ENCODE peak calls at places on chromosomes 13 and 19, in ten cellular contexts. N, P, M, A, I, T, B, S, W and U are unnamed samples.

GRCh38 chr13:26589754-26590153 is 32.3 kb downstream of the WASF3 start:
- DNase-seq in N (no peak), P (peak), M (no peak), A (no peak), I (no peak), T (no peak), B (no peak), S (no peak), W (no peak), U (no peak)

GRCh38 chr13:42420304-42420703 is 148.4 kb downstream of the AKAP11 start:
- DNase-seq in N (no peak), P (no peak), M (no peak), A (no peak), I (no peak), T (no peak), B (no peak), S (no peak), W (no peak), U (no peak)

GRCh38 chr19:40458597-40458974 is 7.0 kb downstream of the BLVRB start:
- DNase-seq in N (no peak), P (no peak), M (no peak), A (no peak), I (no peak), T (no peak), B (no peak), S (no peak), W (no peak), U (no peak)

GRCh38 chr19:19774354-19775033 is 41.6 kb upstream of the ZNF14 start:
- DNase-seq in N (no peak), P (no peak), M (no peak), A (no peak), I (no peak), T (no peak), B (peak), S (no peak), W (no peak), U (no peak)

GRCh38 chr19:30314056-30314804 is 58.0 kb upstream of the ZNF536 start:
- DNase-seq in N (no peak), P (no peak), M (no peak), A (no peak), I (no peak), T (no peak), B (no peak), S (no peak), W (no peak), U (no peak)

GRCh38 chr13:48596128-48596429 is 57.6 kb upstream of the CYSLTR2 start:
- DNase-seq in N (no peak), P (no peak), M (no peak), A (no peak), I (no peak), T (peak), B (no peak), S (no peak), W (no peak), U (no peak)

GRCh38 chr19:34120846-34121639 is 51.3 kb upstream of the LSM14A start:
- DNase-seq in N (no peak), P (peak), M (peak), A (peak), I (peak), T (no peak), B (no peak), S (peak), W (peak), U (no peak)

GRCh38 chr13:113856716-113857065 is 7.2 kb downstream of the GAS6 start:
- DNase-seq in N (no peak), P (no peak), M (no peak), A (no peak), I (no peak), T (no peak), B (peak), S (peak), W (peak), U (no peak)

GRCh38 chr13:48749699-48750473 is 96.2 kb downstream of the CYSLTR2 start:
- DNase-seq in N (peak), P (peak), M (peak), A (peak), I (peak), T (peak), B (no peak), S (peak), W (peak), U (peak)

GRCh38 chr19:55454787-55455243 is 6.6 kb downstream of the ISOC2 start:
- DNase-seq in N (no peak), P (no peak), M (peak), A (peak), I (peak), T (no peak), B (no peak), S (peak), W (peak), U (peak)

GRCh38 chr13:110397445-110397844 is 90.4 kb downstream of the COL4A2 start:
- DNase-seq in N (peak), P (no peak), M (no peak), A (no peak), I (no peak), T (no peak), B (no peak), S (no peak), W (peak), U (no peak)

GRCh38 chr19:56960959-56961622 is 120.6 kb upstream of the PEG3 start:
- DNase-seq in N (no peak), P (no peak), M (no peak), A (no peak), I (no peak), T (no peak), B (no peak), S (no peak), W (no peak), U (no peak)

GRCh38 chr19:6772028-6772865 is at the start of gene VAV1:
- DNase-seq in N (peak), P (no peak), M (no peak), A (no peak), I (no peak), T (no peak), B (no peak), S (no peak), W (no peak), U (no peak)

GRCh38 chr19:17953316-17953801 is 13.5 kb upstream of the KCNN1 start:
- DNase-seq in N (no peak), P (no peak), M (no peak), A (no peak), I (no peak), T (no peak), B (no peak), S (no peak), W (no peak), U (no peak)

GRCh38 chr13:94710881-94711560 is 1.3 kb downstream of the SOX21 start:
- DNase-seq in N (no peak), P (no peak), M (no peak), A (no peak), I (peak), T (peak), B (peak), S (no peak), W (peak), U (peak)

GRCh38 chr13:81442904-81443303 is 1102.0 kb upstream of the SPRY2 start:
- DNase-seq in N (no peak), P (no peak), M (no peak), A (no peak), I (no peak), T (no peak), B (no peak), S (no peak), W (no peak), U (no peak)

GRCh38 chr19:17090501-17091074 is 15.0 kb downstream of the MYO9B start:
- DNase-seq in N (no peak), P (peak), M (no peak), A (no peak), I (no peak), T (no peak), B (no peak), S (no peak), W (no peak), U (no peak)

GRCh38 chr13:22915442-22916082 is 265.2 kb upstream of the SGCG start:
- DNase-seq in N (peak), P (peak), M (peak), A (peak), I (peak), T (no peak), B (peak), S (no peak), W (no peak), U (peak)

GRCh38 chr13:30376426-30377311 is 45.6 kb upstream of the UBE2L5 start:
- DNase-seq in N (no peak), P (no peak), M (no peak), A (peak), I (no peak), T (no peak), B (no peak), S (no peak), W (peak), U (no peak)

GRCh38 chr19:58544591-58545285 is 874 bp downstream of the TRIM28 start:
- DNase-seq in N (no peak), P (no peak), M (peak), A (peak), I (peak), T (no peak), B (no peak), S (no peak), W (peak), U (peak)

GRCh38 chr19:39953915-39954314 is 17.1 kb upstream of the PSMC4 start:
- DNase-seq in N (no peak), P (no peak), M (no peak), A (no peak), I (no peak), T (no peak), B (no peak), S (no peak), W (no peak), U (no peak)

GRCh38 chr19:55546822-55547614 is 1.7 kb upstream of the SBK3 start:
- DNase-seq in N (peak), P (peak), M (no peak), A (no peak), I (peak), T (peak), B (no peak), S (peak), W (peak), U (no peak)

GRCh38 chr19:50891253-50891625 is 18.0 kb downstream of the KLK2 start:
- DNase-seq in N (no peak), P (no peak), M (no peak), A (no peak), I (no peak), T (no peak), B (no peak), S (no peak), W (no peak), U (no peak)

GRCh38 chr19:50894478-50895356 is 16.5 kb downstream of the KLK4 start:
- DNase-seq in N (no peak), P (no peak), M (no peak), A (no peak), I (no peak), T (no peak), B (no peak), S (no peak), W (no peak), U (no peak)

GRCh38 chr19:50896591-50897190 is 14.5 kb downstream of the KLK4 start:
- DNase-seq in N (no peak), P (peak), M (no peak), A (no peak), I (no peak), T (no peak), B (no peak), S (peak), W (peak), U (no peak)

GRCh38 chr19:50890422-50891252 is 17.4 kb downstream of the KLK2 start:
- DNase-seq in N (no peak), P (peak), M (no peak), A (no peak), I (no peak), T (no peak), B (no peak), S (peak), W (peak), U (no peak)

DNA sequence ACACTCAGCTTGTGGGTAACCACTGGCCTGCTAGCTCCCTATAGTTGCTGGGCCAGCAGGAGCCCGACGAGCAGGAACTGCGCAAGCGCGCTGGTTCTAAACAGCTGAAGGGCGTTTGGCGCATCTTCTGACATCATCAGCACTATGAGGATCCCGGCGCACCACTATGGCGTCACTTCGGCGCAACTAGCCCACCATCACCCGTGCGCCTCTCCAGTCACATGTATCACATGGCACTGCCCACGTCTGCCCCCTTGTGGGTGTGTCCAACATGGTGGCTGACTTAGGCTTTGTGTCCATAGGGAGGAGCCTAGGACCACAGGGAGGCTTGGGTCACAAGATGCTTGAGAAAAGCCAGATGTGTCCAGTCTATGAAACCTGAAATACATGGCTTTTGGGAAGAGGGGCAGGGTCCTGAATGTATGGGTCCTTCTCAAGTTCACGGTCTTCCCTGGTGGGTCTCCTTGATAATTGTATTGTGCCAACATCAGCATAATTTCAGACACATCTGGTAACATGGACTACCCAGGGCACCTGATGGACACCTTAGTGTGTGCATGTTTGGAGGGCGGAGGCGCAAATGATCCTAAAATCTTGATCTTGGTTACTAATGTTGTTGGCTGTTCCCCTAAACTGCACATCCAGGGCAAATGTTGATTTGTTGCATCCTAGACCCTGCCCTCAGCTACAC is 18.0 kb downstream of the KLK4 start:
- DNase-seq in N (no peak), P (no peak), M (no peak), A (no peak), I (no peak), T (no peak), B (no peak), S (no peak), W (no peak), U (no peak)
- TF ChIP-seq CTCF in N (no peak), P (no peak), M (peak), A (no peak), I (no peak), T (no peak), B (peak), S (peak), W (peak), U (no peak)

GRCh38 chr13:63287926-63288325 is 1872.3 kb upstream of the PCDH20 start:
- DNase-seq in N (no peak), P (no peak), M (no peak), A (no peak), I (no peak), T (no peak), B (no peak), S (no peak), W (no peak), U (no peak)
- TF ChIP-seq CTCF in N (no peak), P (no peak), M (no peak), A (no peak), I (no peak), T (no peak), B (no peak), S (no peak), W (no peak), U (no peak)

GRCh38 chr19:708154-709141 is at the start of gene PALM:
- DNase-seq in N (no peak), P (no peak), M (peak), A (peak), I (peak), T (no peak), B (no peak), S (no peak), W (peak), U (peak)
- TF ChIP-seq CTCF in N (no peak), P (no peak), M (peak), A (no peak), I (peak), T (no peak), B (peak), S (no peak), W (no peak), U (no peak)

GRCh38 chr19:41883821-41884733 is 1.1 kb downstream of the ARHGEF1 start:
- DNase-seq in N (peak), P (peak), M (peak), A (peak), I (peak), T (peak), B (peak), S (peak), W (peak), U (peak)
- TF ChIP-seq CTCF in N (no peak), P (no peak), M (no peak), A (peak), I (no peak), T (peak), B (peak), S (peak), W (no peak), U (no peak)

GRCh38 chr13:45584816-45585215 is 30.7 kb downstream of the ERICH6B start:
- DNase-seq in N (no peak), P (no peak), M (no peak), A (peak), I (peak), T (no peak), B (no peak), S (no peak), W (peak), U (no peak)
- TF ChIP-seq CTCF in N (no peak), P (peak), M (peak), A (no peak), I (peak), T (no peak), B (no peak), S (peak), W (peak), U (no peak)

GRCh38 chr13:93116809-93117208 is 109.8 kb upstream of the GPC6 start:
- DNase-seq in N (no peak), P (no peak), M (no peak), A (no peak), I (no peak), T (no peak), B (no peak), S (no peak), W (peak), U (no peak)
- TF ChIP-seq CTCF in N (no peak), P (peak), M (peak), A (no peak), I (peak), T (no peak), B (peak), S (no peak), W (peak), U (no peak)